ENCODE peak calls at places on chromosomes 3 and 15, in nine cellular contexts. N is NCI-H1105 treated with DMSO at 0.1 percent for 48 hours; I is substantia nigra; R is HS-5; P is fibroblast of mammary gland; G is frontal cortex; E is effector memory CD8-positive, alpha-beta T cell; J is NB4; L is MV-4-11. A is an unnamed sample.

GRCh38 chr3:174330303-174330702 is 528.8 kb upstream of the NAALADL2 start:
- DNase-seq in G (no peak), R (peak), E (no peak), J (no peak), I (no peak), N (no peak), L (no peak), P (peak), A (no peak)

GRCh38 chr3:40805456-40805855 is 280.7 kb downstream of the ZNF621 start:
- DNase-seq in G (no peak), E (no peak), L (no peak), N (no peak), I (no peak), P (no peak), J (no peak), R (no peak), A (no peak)

GRCh38 chr15:41886741-41887140 is 7.1 kb downstream of the SPTBN5 start:
- DNase-seq in N (no peak), R (no peak), E (no peak), P (no peak), J (no peak), G (no peak), L (no peak), I (no peak), A (no peak)

GRCh38 chr15:45702041-45702440 is 67.2 kb downstream of the SQOR start:
- DNase-seq in L (no peak), R (no peak), J (no peak), I (no peak), G (no peak), P (no peak), N (no peak), E (no peak), A (no peak)

GRCh38 chr15:57921371-57921770 is 144.1 kb downstream of the ALDH1A2 start:
- DNase-seq in L (no peak), G (no peak), I (no peak), N (no peak), E (no peak), R (no peak), P (peak), J (no peak), A (no peak)

GRCh38 chr3:38026856-38027255 is 2.6 kb downstream of the PLCD1 start:
- DNase-seq in R (no peak), J (no peak), L (no peak), P (no peak), I (no peak), G (no peak), E (no peak), N (no peak), A (no peak)

GRCh38 chr15:74400915-74401757 is 32.6 kb downstream of the SEMA7A start:
- DNase-seq in I (no peak), L (no peak), J (peak), R (no peak), E (no peak), P (peak), G (no peak), N (no peak), A (no peak)

GRCh38 chr15:68277131-68277604 is 377 bp upstream of the FEM1B start:
- DNase-seq in P (peak), J (no peak), N (peak), G (peak), E (no peak), L (peak), R (no peak), I (no peak), A (peak)

GRCh38 chr3:149270180-149270579 is 48.6 kb upstream of the CP start:
- DNase-seq in E (no peak), L (no peak), P (peak), J (no peak), R (peak), I (no peak), N (no peak), G (no peak), A (no peak)

GRCh38 chr3:60998855-60999254 is 252.4 kb downstream of the FHIT start:
- DNase-seq in G (no peak), N (no peak), L (no peak), E (no peak), R (no peak), J (no peak), I (no peak), P (peak), A (no peak)

GRCh38 chr15:36599824-36600365 is 20.5 kb downstream of the CDIN1 start:
- DNase-seq in J (no peak), P (no peak), R (no peak), E (no peak), I (no peak), L (no peak), N (no peak), G (no peak), A (no peak)

GRCh38 chr3:107943860-107944543 is 146.8 kb downstream of the CD47 start:
- DNase-seq in G (no peak), E (no peak), R (no peak), N (no peak), J (peak), L (peak), P (peak), I (no peak), A (no peak)

GRCh38 chr3:54866221-54866620 is 61.6 kb downstream of the LRTM1 start:
- DNase-seq in R (no peak), P (no peak), I (no peak), E (no peak), G (no peak), J (peak), L (peak), N (no peak), A (no peak)

GRCh38 chr3:195203631-195204030 is 67.3 kb downstream of the XXYLT1 start:
- DNase-seq in I (no peak), G (no peak), E (no peak), L (no peak), P (no peak), N (no peak), R (no peak), J (no peak), A (no peak)

GRCh38 chr3:119562307-119562961 is 3.0 kb upstream of the CD80 start:
- DNase-seq in E (peak), I (no peak), L (peak), G (no peak), J (peak), N (no peak), R (no peak), P (no peak), A (peak)

GRCh38 chr3:150348500-150348899 is 59.6 kb upstream of the TSC22D2 start:
- DNase-seq in I (no peak), P (peak), N (no peak), R (peak), E (no peak), J (no peak), L (peak), G (no peak), A (no peak)

GRCh38 chr3:24548278-24548677 is 53.6 kb upstream of the THRB start:
- DNase-seq in J (no peak), N (peak), L (no peak), G (no peak), P (peak), E (no peak), I (no peak), R (no peak), A (no peak)

GRCh38 chr15:74327756-74328155 is 39.7 kb downstream of the CYP11A1 start:
- DNase-seq in R (no peak), N (no peak), P (no peak), E (no peak), J (no peak), I (no peak), G (no peak), L (no peak), A (no peak)

GRCh38 chr3:16838561-16838960 is 46.2 kb upstream of the PLCL2 start:
- DNase-seq in J (no peak), L (no peak), E (no peak), N (no peak), R (no peak), G (no peak), P (no peak), I (no peak), A (no peak)